ENCODE peak calls at places on chromosomes 5 and 9, in six cellular contexts. Y is right atrium auricular region, H is HuH-7, O is nephron progenitor cell, M is mesenchymal stem cell, V is RPMI7951. S is an unnamed sample.

GRCh38 chr5:112534564-112534963 is 115.5 kb upstream of the EPB41L4A start:
- DNase-seq in Y (no peak), V (no peak), M (no peak), O (no peak), H (no peak), S (no peak)

GRCh38 chr5:111453747-111454146 is 58.6 kb downstream of the STARD4 start:
- DNase-seq in H (no peak), M (peak; percentile 78), V (peak; percentile 78), O (no peak), Y (no peak), S (no peak)

GRCh38 chr9:35962126-35962906 is 4.4 kb upstream of the OR2S2 start:
- DNase-seq in H (no peak), Y (peak; percentile 54), M (peak; percentile 36), O (no peak), V (peak; percentile 63), S (no peak)

GRCh38 chr5:179668404-179668803 is 12.4 kb downstream of the CBY3 start:
- DNase-seq in O (peak; percentile 58), Y (no peak), V (peak; percentile 42), H (peak; percentile 66), M (peak; percentile 61), S (peak; percentile 31)

GRCh38 chr5:171676286-171676944 is 109.2 kb upstream of the SMIM23 start:
- DNase-seq in H (no peak), O (no peak), V (no peak), Y (peak; percentile 57), M (no peak), S (no peak)

GRCh38 chr9:86741311-86742215 is 205.7 kb downstream of the GAS1 start:
- DNase-seq in O (no peak), Y (peak; percentile 75), V (peak; percentile 37), M (no peak), H (no peak), S (no peak)

GRCh38 chr5:171387970-171388815 is 544 bp downstream of the NPM1 start:
- DNase-seq in M (peak; percentile 85), O (peak; percentile 73), V (peak; percentile 77), H (peak; percentile 60), Y (peak; percentile 72), S (peak; percentile 60)

GRCh38 chr5:45335978-45336377 is 360.2 kb downstream of the HCN1 start:
- DNase-seq in Y (no peak), O (no peak), M (no peak), H (no peak), V (no peak), S (no peak)

GRCh38 chr5:36172593-36172992 is 20.7 kb downstream of the SKP2 start:
- DNase-seq in M (no peak), V (no peak), Y (no peak), O (no peak), H (no peak), S (no peak)

GRCh38 chr9:82117528-82117927 is 129.0 kb downstream of the SPATA31D1 start:
- DNase-seq in O (no peak), V (no peak), H (no peak), M (no peak), Y (no peak), S (no peak)

GRCh38 chr9:125119643-125120286 is 23.6 kb downstream of the SCAI start:
- DNase-seq in Y (no peak), M (peak; percentile 45), V (peak; percentile 38), H (no peak), O (no peak), S (no peak)

GRCh38 chr5:150322202-150322601 is 19.5 kb upstream of the ARSI start:
- DNase-seq in V (peak; percentile 83), H (no peak), Y (no peak), O (no peak), M (peak; percentile 88), S (no peak)

GRCh38 chr5:53110156-53110555 is 599 bp upstream of the MOCS2 start:
- DNase-seq in O (peak; percentile 16), Y (no peak), H (no peak), V (no peak), M (no peak), S (no peak)

GRCh38 chr9:93119953-93120845 is 13.9 kb downstream of the NINJ1 start:
- DNase-seq in V (peak; percentile 95), H (peak; percentile 55), O (peak; percentile 1), Y (peak; percentile 95), M (peak; percentile 91), S (peak; percentile 79)

GRCh38 chr9:34654317-34655083 is 2.5 kb downstream of the IL11RA start:
- DNase-seq in O (no peak), V (peak; percentile 39), M (no peak), H (no peak), Y (peak; percentile 74), S (no peak)

GRCh38 chr9:18611946-18612345 is 138.0 kb downstream of the ADAMTSL1 start:
- DNase-seq in Y (no peak), O (no peak), H (no peak), V (peak; percentile 65), M (no peak), S (no peak)

GRCh38 chr5:55234171-55234700 is 828 bp upstream of the CCNO start:
- DNase-seq in O (peak; percentile 37), Y (no peak), H (no peak), V (peak; percentile 64), M (peak; percentile 40), S (no peak)

GRCh38 chr9:131516930-131517329 is 14.1 kb downstream of the UCK1 start:
- DNase-seq in Y (no peak), V (no peak), H (no peak), M (no peak), O (no peak), S (no peak)

GRCh38 chr5:67160985-67161384 is 35.6 kb downstream of the CD180 start:
- DNase-seq in M (no peak), H (no peak), Y (no peak), V (peak; percentile 56), O (no peak), S (no peak)

GRCh38 chr9:98569491-98569890 is 139.2 kb downstream of the GABBR2 start:
- DNase-seq in V (no peak), H (no peak), Y (no peak), O (no peak), M (no peak), S (no peak)

GRCh38 chr5:162047279-162047678 is 20.3 kb upstream of the GABRG2 start:
- DNase-seq in M (no peak), Y (no peak), H (no peak), O (no peak), V (no peak), S (no peak)

GRCh38 chr9:104093647-104094533 is at the start of gene SMC2:
- DNase-seq in H (peak; percentile 82), O (peak; percentile 92), Y (peak; percentile 91), V (peak; percentile 89), M (peak; percentile 94), S (peak; percentile 91)

GRCh38 chr9:114894801-114895433 is 35.5 kb downstream of the TNFSF8 start:
- DNase-seq in V (peak; percentile 94), Y (no peak), H (peak; percentile 18), O (no peak), M (peak; percentile 99), S (no peak)

GRCh38 chr5:140108093-140109049 is 5.5 kb upstream of the PURA start:
- DNase-seq in O (peak; percentile 31), Y (no peak), M (no peak), V (no peak), H (peak; percentile 74), S (no peak)

GRCh38 chr9:98280574-98280973 is 25.1 kb upstream of the TBC1D2 start:
- DNase-seq in O (no peak), M (no peak), Y (no peak), H (no peak), V (no peak), S (no peak)

GRCh38 chr5:95861858-95862561 is 39.5 kb upstream of the GLRX start:
- DNase-seq in M (peak; percentile 86), Y (no peak), H (no peak), O (no peak), V (peak; percentile 68), S (no peak)

GRCh38 chr5:168327994-168328393 is 36.5 kb downstream of the WWC1 start:
- DNase-seq in Y (no peak), H (no peak), M (no peak), V (no peak), O (no peak), S (no peak)

GRCh38 chr5:124860271-124860670 is 113.8 kb upstream of the ZNF608 start:
- DNase-seq in H (no peak), O (no peak), Y (no peak), M (no peak), V (peak; percentile 79), S (no peak)

GRCh38 chr9:36470891-36471290 is 70.8 kb upstream of the RNF38 start:
- DNase-seq in H (no peak), O (no peak), M (peak; percentile 78), V (peak; percentile 79), Y (no peak), S (peak; percentile 86)

GRCh38 chr5:157520911-157521703 is 54.5 kb downstream of the ADAM19 start:
- DNase-seq in Y (peak; percentile 80), M (peak; percentile 77), O (no peak), H (no peak), V (peak; percentile 79), S (no peak)

GRCh38 chr9:97615439-97616072 is 17.6 kb downstream of the TSTD2 start:
- DNase-seq in O (peak; percentile 69), V (peak; percentile 66), H (peak; percentile 52), M (peak; percentile 63), Y (peak; percentile 83), S (peak; percentile 66)

GRCh38 chr9:78781681-78782080 is 484.8 kb downstream of the PSAT1 start:
- DNase-seq in H (no peak), Y (no peak), M (no peak), O (no peak), V (peak; percentile 6), S (no peak)

S was measured in germinal center.